ENCODE peak calls at places on chromosomes 5 and 9, in eight cellular contexts. W is AG09309, D is PC-9, U is Calu3, Z is BJ, B is neural crest cell, F is sigmoid colon, O is lower leg skin. N is an unnamed sample.
A peak's percentile ranks its signal among the peaks of the same experiment; 100 is the strongest.

GRCh38 chr5:38808666-38809343 is 37.0 kb upstream of the OSMR start:
- DNase-seq in W (no peak), D (no peak), U (no peak), Z (no peak), B (no peak), F (no peak), O (no peak), N (no peak)

GRCh38 chr5:145984072-145984471 is 47.7 kb downstream of the SH3RF2 start:
- DNase-seq in W (no peak), D (no peak), U (no peak), Z (no peak), B (no peak), F (no peak), O (no peak), N (no peak)

GRCh38 chr9:36925033-36925432 is 109.0 kb downstream of the PAX5 start:
- DNase-seq in W (no peak), D (no peak), U (no peak), Z (no peak), B (no peak), F (peak; percentile 6), O (no peak), N (no peak)

GRCh38 chr5:81638471-81638870 is 112.4 kb downstream of the SSBP2 start:
- DNase-seq in W (no peak), D (no peak), U (no peak), Z (no peak), B (no peak), F (no peak), O (no peak), N (no peak)

GRCh38 chr5:58804331-58804730 is 221.5 kb downstream of the RAB3C start:
- DNase-seq in W (no peak), D (no peak), U (no peak), Z (no peak), B (no peak), F (no peak), O (no peak), N (no peak)

GRCh38 chr9:133532937-133533668 is 1.4 kb upstream of the ADAMTSL2 start:
- DNase-seq in W (no peak), D (no peak), U (peak; percentile 81), Z (no peak), B (peak; percentile 71), F (peak; percentile 83), O (peak; percentile 33), N (peak; percentile 5)

GRCh38 chr5:178264044-178264443 is 31.4 kb upstream of the PHYKPL start:
- DNase-seq in W (no peak), D (no peak), U (no peak), Z (no peak), B (no peak), F (no peak), O (no peak), N (no peak)

GRCh38 chr5:139669681-139670368 is 21.7 kb downstream of the CXXC5 start:
- DNase-seq in W (no peak), D (no peak), U (no peak), Z (no peak), B (no peak), F (no peak), O (no peak), N (no peak)

GRCh38 chr9:22447607-22448305 is 1.1 kb downstream of the DMRTA1 start:
- DNase-seq in W (no peak), D (no peak), U (peak; percentile 14), Z (no peak), B (no peak), F (no peak), O (no peak), N (no peak)

GRCh38 chr9:34591911-34592866 is 2.7 kb upstream of the CNTFR start:
- DNase-seq in W (no peak), D (no peak), U (no peak), Z (no peak), B (no peak), F (no peak), O (no peak), N (no peak)

GRCh38 chr5:55672477-55672911 is 39.6 kb downstream of the SLC38A9 start:
- DNase-seq in W (no peak), D (no peak), U (no peak), Z (no peak), B (no peak), F (no peak), O (no peak), N (no peak)

GRCh38 chr9:86512929-86513328 is 158.7 kb upstream of the TUT7 start:
- DNase-seq in W (no peak), D (no peak), U (no peak), Z (no peak), B (no peak), F (no peak), O (no peak), N (no peak)

GRCh38 chr5:150001660-150002493 is 1.3 kb downstream of the HMGXB3 start:
- DNase-seq in W (no peak), D (peak; percentile 57), U (peak; percentile 61), Z (no peak), B (peak; percentile 31), F (peak; percentile 64), O (no peak), N (no peak)

GRCh38 chr5:78005021-78005785 is 229.1 kb upstream of the TBCA start:
- DNase-seq in W (peak; percentile 33), D (no peak), U (no peak), Z (no peak), B (no peak), F (no peak), O (no peak), N (peak; percentile 24)

GRCh38 chr5:56478062-56478461 is 244.9 kb upstream of the ANKRD55 start:
- DNase-seq in W (no peak), D (no peak), U (no peak), Z (no peak), B (no peak), F (no peak), O (no peak), N (no peak)

GRCh38 chr5:4185127-4185526 is 589.5 kb downstream of the IRX1 start:
- DNase-seq in W (no peak), D (no peak), U (no peak), Z (no peak), B (no peak), F (no peak), O (no peak), N (no peak)

GRCh38 chr5:154268073-154268472 is 77.5 kb downstream of the GALNT10 start:
- DNase-seq in W (no peak), D (no peak), U (no peak), Z (no peak), B (no peak), F (no peak), O (no peak), N (no peak)

GRCh38 chr9:127473501-127473900 is 22.2 kb downstream of the LRSAM1 start:
- DNase-seq in W (no peak), D (no peak), U (no peak), Z (no peak), B (no peak), F (no peak), O (no peak), N (no peak)

GRCh38 chr5:170120576-170120975 is 14.9 kb downstream of the FOXI1 start:
- DNase-seq in W (peak; percentile 91), D (peak; percentile 76), U (no peak), Z (peak; percentile 24), B (no peak), F (no peak), O (no peak), N (peak; percentile 85)

GRCh38 chr9:136345281-136346156 is 18.0 kb downstream of the DNLZ start:
- DNase-seq in W (no peak), D (peak; percentile 52), U (peak; percentile 68), Z (no peak), B (peak; percentile 67), F (peak; percentile 84), O (no peak), N (no peak)

GRCh38 chr5:58346001-58346400 is 113.9 kb downstream of the PLK2 start:
- DNase-seq in W (no peak), D (no peak), U (no peak), Z (no peak), B (no peak), F (no peak), O (no peak), N (no peak)

GRCh38 chr5:39213437-39214207 is 5.7 kb downstream of the FYB1 start:
- DNase-seq in W (no peak), D (no peak), U (no peak), Z (no peak), B (no peak), F (no peak), O (no peak), N (no peak)

GRCh38 chr5:13403351-13403750 is 541.1 kb downstream of the DNAH5 start:
- DNase-seq in W (no peak), D (no peak), U (no peak), Z (no peak), B (no peak), F (no peak), O (no peak), N (no peak)
- TF ChIP-seq CTCF in W (no peak), D (no peak), U (no peak), Z (no peak), B (no peak), F (no peak), O (no peak), N (no peak)

GRCh38 chr9:20941177-20941690 is 90.2 kb downstream of the HACD4 start:
- DNase-seq in W (no peak), D (peak; percentile 34), U (peak; percentile 39), Z (no peak), B (peak; percentile 39), F (peak; percentile 76), O (peak; percentile 32), N (peak; percentile 27)
- TF ChIP-seq CTCF in W (peak; percentile 82), D (peak; percentile 82), U (peak; percentile 47), Z (peak; percentile 86), B (peak; percentile 94), F (peak; percentile 79), O (no peak), N (peak; percentile 84)

DNA sequence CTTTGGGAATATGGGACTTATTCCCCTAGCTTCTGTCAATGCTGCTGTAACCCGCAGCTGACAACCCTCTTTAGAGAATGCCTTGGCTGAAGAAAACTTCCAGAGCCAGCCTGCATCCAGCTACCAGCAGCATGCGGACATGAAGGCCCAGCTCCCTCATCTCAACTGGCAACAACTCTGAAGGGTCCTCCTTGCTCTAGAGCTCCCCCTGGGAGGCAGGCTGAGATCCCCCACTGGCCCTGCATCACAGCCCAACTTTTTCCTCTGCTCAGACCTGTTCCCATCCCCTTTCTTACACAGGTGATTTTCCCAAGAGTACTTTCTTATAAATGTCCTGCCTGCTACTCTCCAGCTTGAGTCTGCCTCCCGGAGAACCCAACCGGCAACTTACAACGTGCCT is 18.7 kb upstream of the WNT8A start:
- DNase-seq in W (no peak), D (no peak), U (peak; percentile 40), Z (no peak), B (no peak), F (no peak), O (no peak), N (no peak)
- TF ChIP-seq CTCF in W (peak; percentile 27), D (no peak), U (peak; percentile 60), Z (peak; percentile 36), B (peak; percentile 41), F (no peak), O (no peak), N (peak; percentile 14)

GRCh38 chr5:28580616-28581015 is 1542.2 kb upstream of the CDH9 start:
- DNase-seq in W (no peak), D (no peak), U (no peak), Z (no peak), B (no peak), F (no peak), O (no peak), N (no peak)

GRCh38 chr5:28575368-28575767 is 1537.0 kb upstream of the CDH9 start:
- DNase-seq in W (no peak), D (no peak), U (no peak), Z (no peak), B (no peak), F (no peak), O (no peak), N (no peak)

GRCh38 chr5:28574616-28575015 is 1536.2 kb upstream of the CDH9 start:
- DNase-seq in W (no peak), D (no peak), U (no peak), Z (no peak), B (no peak), F (no peak), O (no peak), N (no peak)

GRCh38 chr5:28576022-28576421 is 1537.6 kb upstream of the CDH9 start:
- DNase-seq in W (no peak), D (no peak), U (no peak), Z (no peak), B (no peak), F (no peak), O (no peak), N (no peak)
- TF ChIP-seq CTCF in W (no peak), D (peak; percentile 36), U (no peak), Z (no peak), B (peak; percentile 47), F (no peak), O (no peak), N (no peak)